ENCODE peak calls at places on chromosomes 4 and X, in nine cellular contexts. D, T, H, A, J, I, X, N and F are unnamed samples.

GRCh38 chr4:142331646-142332045 is 514.5 kb downstream of the INPP4B start:
- DNase-seq in N (no peak), H (no peak), T (no peak), I (no peak), D (no peak), J (no peak), A (peak; percentile 21), X (no peak), F (no peak)

GRCh38 chr4:120771907-120772306 is 150.6 kb downstream of the PRDM5 start:
- DNase-seq in N (no peak), I (no peak), H (no peak), D (no peak), J (no peak), A (no peak), T (no peak), X (no peak), F (no peak)

GRCh38 chrX:101764538-101764937 is 104.9 kb upstream of the ARMCX2 start:
- DNase-seq in T (no peak), A (no peak), I (no peak), N (no peak), J (no peak), X (peak; percentile 29), H (no peak), D (no peak), F (no peak)

GRCh38 chrX:112840382-112841113 is at the start of gene AMOT:
- DNase-seq in A (peak; percentile 60), T (peak; percentile 65), X (peak; percentile 80), D (no peak), N (peak; percentile 88), I (peak; percentile 71), H (peak; percentile 77), J (peak; percentile 71), F (peak; percentile 36)

GRCh38 chr4:23737571-23737970 is 152.3 kb downstream of the PPARGC1A start:
- DNase-seq in H (no peak), X (no peak), N (no peak), T (no peak), J (no peak), D (no peak), A (no peak), I (no peak), F (no peak)

GRCh38 chr4:20362148-20362547 is 110.4 kb downstream of the SLIT2 start:
- DNase-seq in X (no peak), N (no peak), I (no peak), D (no peak), T (no peak), J (no peak), H (no peak), A (no peak), F (no peak)

GRCh38 chr4:1373892-1374705 is 27.1 kb downstream of the UVSSA start:
- DNase-seq in D (no peak), J (peak; percentile 8), H (no peak), X (no peak), I (no peak), N (peak; percentile 35), A (no peak), T (peak; percentile 4), F (no peak)

GRCh38 chr4:153349206-153349805 is 4.8 kb downstream of the MND1 start:
- DNase-seq in A (no peak), J (no peak), X (no peak), I (no peak), D (no peak), H (no peak), T (no peak), N (no peak), F (no peak)

GRCh38 chr4:99859618-99860017 is 34.6 kb downstream of the LAMTOR3 start:
- DNase-seq in D (no peak), T (no peak), A (no peak), X (peak; percentile 66), J (no peak), H (no peak), I (no peak), N (no peak), F (no peak)
- TF ChIP-seq POLR2A in D (no peak), T (no peak), A (no peak), X (no peak), J (no peak), H (no peak), I (no peak), N (no peak), F (no peak)

DNA sequence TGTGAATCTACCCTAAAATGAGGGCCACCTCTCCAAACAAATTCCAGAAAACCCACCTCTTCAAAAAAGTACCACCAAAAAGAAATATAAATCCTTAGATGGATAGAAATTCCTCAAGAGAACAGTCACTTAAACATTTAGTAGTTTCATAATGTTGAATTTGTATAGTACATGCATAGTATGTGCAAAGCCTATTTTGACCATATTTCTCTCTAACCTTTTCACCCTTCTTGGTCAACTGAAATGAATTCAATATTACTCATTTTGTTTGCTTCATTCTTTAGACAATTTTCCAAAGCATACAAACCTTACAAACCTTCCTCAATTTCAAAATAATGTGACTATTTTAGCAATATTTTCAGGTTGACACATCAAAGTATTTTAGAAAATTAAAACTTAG is 4.1 kb downstream of the RHOXF1 start:
- DNase-seq in J (no peak), T (no peak), A (no peak), I (no peak), N (no peak), X (no peak), D (no peak), H (no peak), F (no peak)
- TF ChIP-seq POLR2A in J (no peak), T (no peak), A (no peak), I (no peak), N (no peak), X (no peak), D (no peak), H (no peak), F (no peak)

DNA sequence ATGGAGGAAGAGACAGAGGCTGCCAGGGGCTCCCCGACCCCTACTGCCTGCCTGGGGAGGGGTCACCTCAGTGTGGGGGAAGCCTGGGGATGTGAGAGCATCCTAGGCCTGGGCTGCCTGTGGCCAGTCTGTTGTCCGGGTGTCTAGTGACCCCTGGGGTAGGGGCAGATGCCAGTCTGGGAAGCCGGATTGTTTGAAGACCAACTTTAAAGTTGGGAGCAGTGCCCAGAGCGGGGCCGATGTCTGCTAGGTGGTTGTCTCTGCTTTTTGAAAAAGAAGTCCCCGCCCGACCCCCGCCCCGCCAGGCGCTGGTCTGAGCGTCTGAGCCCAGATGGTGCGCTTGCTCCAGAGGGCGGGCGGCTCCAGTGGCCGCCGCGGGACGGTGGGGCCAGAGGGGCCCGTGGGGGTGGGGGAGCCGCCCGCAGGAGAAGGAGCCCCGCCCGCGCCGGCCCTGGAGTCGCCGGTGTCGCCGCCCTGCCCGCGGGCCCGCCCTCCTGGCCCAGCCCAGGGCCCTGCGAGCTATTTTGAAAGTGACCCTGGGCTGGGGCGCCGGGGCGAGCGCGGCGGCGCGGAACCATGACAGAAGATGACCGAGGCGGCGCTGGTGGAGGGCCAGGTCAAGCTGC is at the start of gene DOK7:
- DNase-seq in A (no peak), N (no peak), I (peak; percentile 69), X (peak; percentile 75), D (no peak), H (no peak), T (peak; percentile 67), J (peak; percentile 71), F (no peak)
- TF ChIP-seq POLR2A in A (no peak), N (no peak), I (no peak), X (no peak), D (no peak), H (no peak), T (no peak), J (no peak), F (no peak)

DNA sequence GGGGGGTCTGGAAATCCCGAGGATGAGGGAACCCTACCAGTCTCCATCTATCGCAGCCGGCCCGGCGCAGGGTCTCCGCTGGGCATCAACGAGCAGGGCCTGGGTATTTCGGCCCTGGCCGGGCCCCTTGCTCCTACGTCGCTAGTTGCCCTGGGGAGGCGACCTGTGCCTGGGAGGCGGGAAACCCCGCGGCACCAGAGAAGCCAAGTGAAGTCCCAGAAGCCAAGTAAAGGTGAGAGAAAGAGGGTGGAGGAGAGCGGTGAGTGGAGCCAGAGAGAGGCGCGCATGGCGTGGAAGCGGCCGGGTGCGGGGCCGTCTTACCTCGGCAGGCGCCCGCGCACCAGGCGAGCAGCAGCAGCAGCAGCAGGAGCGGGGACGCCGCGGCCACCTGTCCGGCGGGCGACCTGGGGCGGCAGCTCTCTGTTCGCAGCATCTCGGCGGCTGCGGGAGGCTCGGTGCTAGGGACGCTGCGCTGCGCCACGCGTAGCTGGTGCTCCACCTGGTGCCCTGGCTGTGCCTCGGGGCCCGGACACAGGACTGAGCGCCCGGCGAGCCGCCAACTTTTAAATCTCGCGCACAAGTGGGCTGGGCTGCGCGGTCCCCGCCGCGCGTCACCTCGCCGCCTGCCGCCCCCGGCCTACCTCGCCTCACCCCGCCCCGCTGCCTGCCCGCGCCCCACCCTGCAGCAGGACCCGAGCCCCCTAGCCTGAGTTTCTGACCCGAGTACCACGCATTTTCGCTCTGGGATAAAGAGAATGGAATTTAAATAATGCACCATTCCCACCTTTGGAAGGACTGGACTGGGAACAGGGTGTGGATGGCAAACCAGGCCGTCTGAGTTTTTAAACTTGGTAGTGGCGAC is at the start of gene NMU:
- DNase-seq in A (no peak), T (peak; percentile 45), I (peak; percentile 61), H (no peak), N (peak; percentile 56), X (peak; percentile 69), D (no peak), J (no peak), F (peak; percentile 25)
- TF ChIP-seq POLR2A in A (no peak), T (no peak), I (no peak), H (no peak), N (no peak), X (no peak), D (no peak), J (no peak), F (peak; percentile 57)

GRCh38 chr4:159190646-159191045 is 87.8 kb downstream of the RAPGEF2 start:
- DNase-seq in N (no peak), T (no peak), H (no peak), D (no peak), A (no peak), J (no peak), I (no peak), X (no peak), F (no peak)
- TF ChIP-seq POLR2A in N (no peak), T (no peak), H (no peak), D (no peak), A (no peak), J (no peak), I (no peak), X (no peak), F (no peak)

DNA sequence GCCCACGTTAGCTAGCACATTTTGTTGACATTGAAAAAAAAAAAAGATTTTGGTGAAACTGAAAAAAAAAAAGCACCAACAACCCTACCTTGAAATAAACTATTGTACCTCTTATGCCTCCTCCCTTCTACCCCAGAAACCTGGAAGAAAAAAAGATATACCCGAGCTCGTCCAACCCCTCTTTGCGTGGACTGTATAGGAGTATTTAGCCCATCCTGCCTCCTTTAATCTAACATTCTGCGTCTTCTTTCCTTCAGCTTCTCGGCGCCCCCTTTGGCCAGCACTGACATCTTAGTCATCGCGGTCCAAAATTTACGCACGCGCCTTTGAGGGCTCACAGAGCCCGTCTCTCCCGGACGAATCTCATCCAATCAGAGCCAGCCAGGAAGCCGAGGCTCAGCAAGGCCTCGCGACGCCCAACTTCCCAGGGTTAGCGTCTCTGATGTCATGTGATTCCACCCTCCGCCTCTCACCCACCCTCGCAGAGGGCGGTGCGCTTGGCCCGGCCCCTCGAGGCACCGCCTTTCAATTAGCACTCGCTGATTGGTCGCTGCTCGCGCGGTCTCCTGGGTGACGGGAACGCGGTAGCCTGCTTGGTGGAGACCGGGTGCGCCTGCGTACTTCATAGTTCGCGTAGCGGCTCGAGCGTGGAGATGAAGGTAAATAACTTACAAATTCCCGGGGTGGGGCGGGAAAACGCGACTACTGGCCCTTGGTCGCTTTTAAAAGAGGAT is at the start of gene WDR19:
- DNase-seq in H (peak; percentile 98), J (peak; percentile 99), N (peak; percentile 99), X (peak; percentile 100), D (peak; percentile 98), T (peak; percentile 99), A (peak; percentile 99), I (peak; percentile 99), F (peak; percentile 71)
- TF ChIP-seq POLR2A in H (peak; percentile 35), J (peak; percentile 58), N (no peak), X (no peak), D (no peak), T (peak; percentile 45), A (no peak), I (no peak), F (no peak)